ENCODE peak calls at places on chromosomes 4 and X, in seven cellular contexts. One of them, this sample, is unnamed.

GRCh38 chr4:129822708-129823504 is 727.0 kb downstream of the C4orf33 start:
- DNase-seq in prostate gland: no peak
- DNase-seq in activated CD4-positive, alpha-beta T cell treated with anti-CD3 and anti-CD28 coated beads, Interleukin-2, amount 50 U/mL, for 1 hour: no peak
- DNase-seq in COR-L47: peak
- DNase-seq in NCI-H1105 treated with DMSO at 0.1 percent for 48 hours: peak
- DNase-seq in progenitor cell of endocrine pancreas: no peak
- DNase-seq in NCI-H1092 treated with DMSO at 0.1 percent for 48 hours: no peak
- DNase-seq in this sample: no peak

GRCh38 chr4:56104188-56104587 is 155.4 kb downstream of the CEP135 start:
- DNase-seq in prostate gland: no peak
- DNase-seq in activated CD4-positive, alpha-beta T cell treated with anti-CD3 and anti-CD28 coated beads, Interleukin-2, amount 50 U/mL, for 1 hour: no peak
- DNase-seq in COR-L47: no peak
- DNase-seq in NCI-H1105 treated with DMSO at 0.1 percent for 48 hours: no peak
- DNase-seq in progenitor cell of endocrine pancreas: no peak
- DNase-seq in NCI-H1092 treated with DMSO at 0.1 percent for 48 hours: no peak
- DNase-seq in this sample: no peak

GRCh38 chr4:111274060-111274459 is 651.2 kb upstream of the PITX2 start:
- DNase-seq in prostate gland: no peak
- DNase-seq in activated CD4-positive, alpha-beta T cell treated with anti-CD3 and anti-CD28 coated beads, Interleukin-2, amount 50 U/mL, for 1 hour: no peak
- DNase-seq in COR-L47: no peak
- DNase-seq in NCI-H1105 treated with DMSO at 0.1 percent for 48 hours: no peak
- DNase-seq in progenitor cell of endocrine pancreas: no peak
- DNase-seq in NCI-H1092 treated with DMSO at 0.1 percent for 48 hours: no peak
- DNase-seq in this sample: no peak

GRCh38 chr4:16505726-16506125 is 279.5 kb upstream of the TAPT1 start:
- DNase-seq in prostate gland: no peak
- DNase-seq in activated CD4-positive, alpha-beta T cell treated with anti-CD3 and anti-CD28 coated beads, Interleukin-2, amount 50 U/mL, for 1 hour: no peak
- DNase-seq in COR-L47: no peak
- DNase-seq in NCI-H1105 treated with DMSO at 0.1 percent for 48 hours: no peak
- DNase-seq in progenitor cell of endocrine pancreas: no peak
- DNase-seq in NCI-H1092 treated with DMSO at 0.1 percent for 48 hours: no peak
- DNase-seq in this sample: no peak

GRCh38 chr4:121706595-121707021 is 9.8 kb upstream of the ANXA5 start:
- DNase-seq in prostate gland: no peak
- DNase-seq in activated CD4-positive, alpha-beta T cell treated with anti-CD3 and anti-CD28 coated beads, Interleukin-2, amount 50 U/mL, for 1 hour: no peak
- DNase-seq in COR-L47: no peak
- DNase-seq in NCI-H1105 treated with DMSO at 0.1 percent for 48 hours: no peak
- DNase-seq in progenitor cell of endocrine pancreas: no peak
- DNase-seq in NCI-H1092 treated with DMSO at 0.1 percent for 48 hours: no peak
- DNase-seq in this sample: no peak

GRCh38 chrX:120316587-120317283 is 5.5 kb upstream of the TMEM255A start:
- DNase-seq in prostate gland: no peak
- DNase-seq in activated CD4-positive, alpha-beta T cell treated with anti-CD3 and anti-CD28 coated beads, Interleukin-2, amount 50 U/mL, for 1 hour: no peak
- DNase-seq in COR-L47: no peak
- DNase-seq in NCI-H1105 treated with DMSO at 0.1 percent for 48 hours: no peak
- DNase-seq in progenitor cell of endocrine pancreas: no peak
- DNase-seq in NCI-H1092 treated with DMSO at 0.1 percent for 48 hours: no peak
- DNase-seq in this sample: no peak

GRCh38 chr4:158809611-158810486 is 41.0 kb downstream of the FNIP2 start:
- DNase-seq in prostate gland: peak
- DNase-seq in activated CD4-positive, alpha-beta T cell treated with anti-CD3 and anti-CD28 coated beads, Interleukin-2, amount 50 U/mL, for 1 hour: no peak
- DNase-seq in COR-L47: no peak
- DNase-seq in NCI-H1105 treated with DMSO at 0.1 percent for 48 hours: no peak
- DNase-seq in progenitor cell of endocrine pancreas: no peak
- DNase-seq in NCI-H1092 treated with DMSO at 0.1 percent for 48 hours: no peak
- DNase-seq in this sample: no peak

GRCh38 chr4:73018595-73018994 is 50.9 kb downstream of the COX18 start:
- DNase-seq in prostate gland: no peak
- DNase-seq in activated CD4-positive, alpha-beta T cell treated with anti-CD3 and anti-CD28 coated beads, Interleukin-2, amount 50 U/mL, for 1 hour: no peak
- DNase-seq in COR-L47: no peak
- DNase-seq in NCI-H1105 treated with DMSO at 0.1 percent for 48 hours: no peak
- DNase-seq in progenitor cell of endocrine pancreas: no peak
- DNase-seq in NCI-H1092 treated with DMSO at 0.1 percent for 48 hours: no peak
- DNase-seq in this sample: no peak

GRCh38 chr4:44544158-44544557 is 95.5 kb upstream of the KCTD8 start:
- DNase-seq in prostate gland: no peak
- DNase-seq in activated CD4-positive, alpha-beta T cell treated with anti-CD3 and anti-CD28 coated beads, Interleukin-2, amount 50 U/mL, for 1 hour: no peak
- DNase-seq in COR-L47: no peak
- DNase-seq in NCI-H1105 treated with DMSO at 0.1 percent for 48 hours: no peak
- DNase-seq in progenitor cell of endocrine pancreas: no peak
- DNase-seq in NCI-H1092 treated with DMSO at 0.1 percent for 48 hours: no peak
- DNase-seq in this sample: no peak

GRCh38 chr4:149711588-149711987 is 104.1 kb downstream of the IQCM start:
- DNase-seq in prostate gland: no peak
- DNase-seq in activated CD4-positive, alpha-beta T cell treated with anti-CD3 and anti-CD28 coated beads, Interleukin-2, amount 50 U/mL, for 1 hour: no peak
- DNase-seq in COR-L47: no peak
- DNase-seq in NCI-H1105 treated with DMSO at 0.1 percent for 48 hours: no peak
- DNase-seq in progenitor cell of endocrine pancreas: no peak
- DNase-seq in NCI-H1092 treated with DMSO at 0.1 percent for 48 hours: no peak
- DNase-seq in this sample: no peak

GRCh38 chrX:107935664-107936433 is 46.3 kb downstream of the TEX13B start:
- DNase-seq in prostate gland: no peak
- DNase-seq in activated CD4-positive, alpha-beta T cell treated with anti-CD3 and anti-CD28 coated beads, Interleukin-2, amount 50 U/mL, for 1 hour: no peak
- DNase-seq in COR-L47: no peak
- DNase-seq in NCI-H1105 treated with DMSO at 0.1 percent for 48 hours: no peak
- DNase-seq in progenitor cell of endocrine pancreas: no peak
- DNase-seq in NCI-H1092 treated with DMSO at 0.1 percent for 48 hours: no peak
- DNase-seq in this sample: no peak

GRCh38 chr4:139017861-139018260 is 2.3 kb downstream of the NOCT start:
- DNase-seq in prostate gland: no peak
- DNase-seq in activated CD4-positive, alpha-beta T cell treated with anti-CD3 and anti-CD28 coated beads, Interleukin-2, amount 50 U/mL, for 1 hour: no peak
- DNase-seq in COR-L47: no peak
- DNase-seq in NCI-H1105 treated with DMSO at 0.1 percent for 48 hours: no peak
- DNase-seq in progenitor cell of endocrine pancreas: no peak
- DNase-seq in NCI-H1092 treated with DMSO at 0.1 percent for 48 hours: no peak
- DNase-seq in this sample: no peak

GRCh38 chr4:11436673-11437072 is 8.0 kb upstream of the HS3ST1 start:
- DNase-seq in prostate gland: no peak
- DNase-seq in activated CD4-positive, alpha-beta T cell treated with anti-CD3 and anti-CD28 coated beads, Interleukin-2, amount 50 U/mL, for 1 hour: no peak
- DNase-seq in COR-L47: no peak
- DNase-seq in NCI-H1105 treated with DMSO at 0.1 percent for 48 hours: no peak
- DNase-seq in progenitor cell of endocrine pancreas: no peak
- DNase-seq in NCI-H1092 treated with DMSO at 0.1 percent for 48 hours: no peak
- DNase-seq in this sample: no peak

GRCh38 chr4:104615496-104615895 is 120.8 kb upstream of the CXXC4 start:
- DNase-seq in prostate gland: no peak
- DNase-seq in activated CD4-positive, alpha-beta T cell treated with anti-CD3 and anti-CD28 coated beads, Interleukin-2, amount 50 U/mL, for 1 hour: no peak
- DNase-seq in COR-L47: no peak
- DNase-seq in NCI-H1105 treated with DMSO at 0.1 percent for 48 hours: no peak
- DNase-seq in progenitor cell of endocrine pancreas: no peak
- DNase-seq in NCI-H1092 treated with DMSO at 0.1 percent for 48 hours: no peak
- DNase-seq in this sample: no peak

GRCh38 chr4:4377683-4378082 is 9.2 kb upstream of the NSG1 start:
- DNase-seq in prostate gland: no peak
- DNase-seq in activated CD4-positive, alpha-beta T cell treated with anti-CD3 and anti-CD28 coated beads, Interleukin-2, amount 50 U/mL, for 1 hour: no peak
- DNase-seq in COR-L47: no peak
- DNase-seq in NCI-H1105 treated with DMSO at 0.1 percent for 48 hours: no peak
- DNase-seq in progenitor cell of endocrine pancreas: no peak
- DNase-seq in NCI-H1092 treated with DMSO at 0.1 percent for 48 hours: no peak
- DNase-seq in this sample: no peak

GRCh38 chr4:164440196-164440595 is 313.7 kb upstream of the SMIM31 start:
- DNase-seq in prostate gland: no peak
- DNase-seq in activated CD4-positive, alpha-beta T cell treated with anti-CD3 and anti-CD28 coated beads, Interleukin-2, amount 50 U/mL, for 1 hour: no peak
- DNase-seq in COR-L47: no peak
- DNase-seq in NCI-H1105 treated with DMSO at 0.1 percent for 48 hours: no peak
- DNase-seq in progenitor cell of endocrine pancreas: no peak
- DNase-seq in NCI-H1092 treated with DMSO at 0.1 percent for 48 hours: no peak
- DNase-seq in this sample: no peak

GRCh38 chr4:172573899-172574298 is 594.7 kb upstream of the GALNT7 start:
- DNase-seq in prostate gland: no peak
- DNase-seq in activated CD4-positive, alpha-beta T cell treated with anti-CD3 and anti-CD28 coated beads, Interleukin-2, amount 50 U/mL, for 1 hour: no peak
- DNase-seq in COR-L47: no peak
- DNase-seq in NCI-H1105 treated with DMSO at 0.1 percent for 48 hours: no peak
- DNase-seq in progenitor cell of endocrine pancreas: no peak
- DNase-seq in NCI-H1092 treated with DMSO at 0.1 percent for 48 hours: no peak
- DNase-seq in this sample: no peak

GRCh38 chr4:27048350-27049100 is 187.9 kb downstream of the STIM2 start:
- DNase-seq in prostate gland: no peak
- DNase-seq in activated CD4-positive, alpha-beta T cell treated with anti-CD3 and anti-CD28 coated beads, Interleukin-2, amount 50 U/mL, for 1 hour: no peak
- DNase-seq in COR-L47: peak
- DNase-seq in NCI-H1105 treated with DMSO at 0.1 percent for 48 hours: peak
- DNase-seq in progenitor cell of endocrine pancreas: no peak
- DNase-seq in NCI-H1092 treated with DMSO at 0.1 percent for 48 hours: peak
- DNase-seq in this sample: no peak

GRCh38 chr4:102623622-102624021 is 122.5 kb downstream of the NFKB1 start:
- DNase-seq in prostate gland: no peak
- DNase-seq in activated CD4-positive, alpha-beta T cell treated with anti-CD3 and anti-CD28 coated beads, Interleukin-2, amount 50 U/mL, for 1 hour: no peak
- DNase-seq in COR-L47: peak
- DNase-seq in NCI-H1105 treated with DMSO at 0.1 percent for 48 hours: peak
- DNase-seq in progenitor cell of endocrine pancreas: no peak
- DNase-seq in NCI-H1092 treated with DMSO at 0.1 percent for 48 hours: peak
- DNase-seq in this sample: no peak

GRCh38 chr4:139704915-139705485 is 39.4 kb downstream of the MGST2 start:
- DNase-seq in prostate gland: no peak
- DNase-seq in activated CD4-positive, alpha-beta T cell treated with anti-CD3 and anti-CD28 coated beads, Interleukin-2, amount 50 U/mL, for 1 hour: no peak
- DNase-seq in COR-L47: no peak
- DNase-seq in NCI-H1105 treated with DMSO at 0.1 percent for 48 hours: no peak
- DNase-seq in progenitor cell of endocrine pancreas: no peak
- DNase-seq in NCI-H1092 treated with DMSO at 0.1 percent for 48 hours: no peak
- DNase-seq in this sample: no peak

GRCh38 chr4:153222790-153223417 is 18.7 kb downstream of the TRIM2 start:
- DNase-seq in prostate gland: peak
- DNase-seq in activated CD4-positive, alpha-beta T cell treated with anti-CD3 and anti-CD28 coated beads, Interleukin-2, amount 50 U/mL, for 1 hour: peak
- DNase-seq in COR-L47: no peak
- DNase-seq in NCI-H1105 treated with DMSO at 0.1 percent for 48 hours: no peak
- DNase-seq in progenitor cell of endocrine pancreas: peak
- DNase-seq in NCI-H1092 treated with DMSO at 0.1 percent for 48 hours: peak
- DNase-seq in this sample: no peak

GRCh38 chrX:15471016-15471415 is 22.1 kb downstream of the PIR start:
- DNase-seq in prostate gland: peak
- DNase-seq in activated CD4-positive, alpha-beta T cell treated with anti-CD3 and anti-CD28 coated beads, Interleukin-2, amount 50 U/mL, for 1 hour: peak
- DNase-seq in COR-L47: peak
- DNase-seq in NCI-H1105 treated with DMSO at 0.1 percent for 48 hours: peak
- DNase-seq in progenitor cell of endocrine pancreas: peak
- DNase-seq in NCI-H1092 treated with DMSO at 0.1 percent for 48 hours: peak
- DNase-seq in this sample: no peak

GRCh38 chrX:143754183-143754582 is 33.6 kb upstream of the SPANXN2 start:
- DNase-seq in prostate gland: no peak
- DNase-seq in activated CD4-positive, alpha-beta T cell treated with anti-CD3 and anti-CD28 coated beads, Interleukin-2, amount 50 U/mL, for 1 hour: no peak
- DNase-seq in COR-L47: no peak
- DNase-seq in NCI-H1105 treated with DMSO at 0.1 percent for 48 hours: no peak
- DNase-seq in progenitor cell of endocrine pancreas: no peak
- DNase-seq in NCI-H1092 treated with DMSO at 0.1 percent for 48 hours: no peak
- DNase-seq in this sample: no peak

GRCh38 chr4:65416875-65417274 is 253.4 kb downstream of the EPHA5 start:
- DNase-seq in prostate gland: no peak
- DNase-seq in activated CD4-positive, alpha-beta T cell treated with anti-CD3 and anti-CD28 coated beads, Interleukin-2, amount 50 U/mL, for 1 hour: no peak
- DNase-seq in COR-L47: peak
- DNase-seq in NCI-H1105 treated with DMSO at 0.1 percent for 48 hours: peak
- DNase-seq in progenitor cell of endocrine pancreas: no peak
- DNase-seq in NCI-H1092 treated with DMSO at 0.1 percent for 48 hours: peak
- DNase-seq in this sample: no peak

GRCh38 chr4:39716356-39716755 is 18.4 kb downstream of the UBE2K start:
- DNase-seq in prostate gland: no peak
- DNase-seq in activated CD4-positive, alpha-beta T cell treated with anti-CD3 and anti-CD28 coated beads, Interleukin-2, amount 50 U/mL, for 1 hour: no peak
- DNase-seq in COR-L47: no peak
- DNase-seq in NCI-H1105 treated with DMSO at 0.1 percent for 48 hours: no peak
- DNase-seq in progenitor cell of endocrine pancreas: no peak
- DNase-seq in NCI-H1092 treated with DMSO at 0.1 percent for 48 hours: no peak
- DNase-seq in this sample: no peak

GRCh38 chr4:95506264-95506663 is 42.5 kb downstream of the UNC5C start:
- DNase-seq in prostate gland: no peak
- DNase-seq in activated CD4-positive, alpha-beta T cell treated with anti-CD3 and anti-CD28 coated beads, Interleukin-2, amount 50 U/mL, for 1 hour: no peak
- DNase-seq in COR-L47: no peak
- DNase-seq in NCI-H1105 treated with DMSO at 0.1 percent for 48 hours: no peak
- DNase-seq in progenitor cell of endocrine pancreas: no peak
- DNase-seq in NCI-H1092 treated with DMSO at 0.1 percent for 48 hours: no peak
- DNase-seq in this sample: no peak

GRCh38 chr4:8306511-8307021 is 37.0 kb downstream of the HTRA3 start:
- DNase-seq in prostate gland: no peak
- DNase-seq in activated CD4-positive, alpha-beta T cell treated with anti-CD3 and anti-CD28 coated beads, Interleukin-2, amount 50 U/mL, for 1 hour: no peak
- DNase-seq in COR-L47: no peak
- DNase-seq in NCI-H1105 treated with DMSO at 0.1 percent for 48 hours: no peak
- DNase-seq in progenitor cell of endocrine pancreas: no peak
- DNase-seq in NCI-H1092 treated with DMSO at 0.1 percent for 48 hours: no peak
- DNase-seq in this sample: no peak

GRCh38 chr4:150722908-150723362 is 141.0 kb downstream of the MAB21L2 start:
- DNase-seq in prostate gland: peak
- DNase-seq in activated CD4-positive, alpha-beta T cell treated with anti-CD3 and anti-CD28 coated beads, Interleukin-2, amount 50 U/mL, for 1 hour: no peak
- DNase-seq in COR-L47: no peak
- DNase-seq in NCI-H1105 treated with DMSO at 0.1 percent for 48 hours: no peak
- DNase-seq in progenitor cell of endocrine pancreas: no peak
- DNase-seq in NCI-H1092 treated with DMSO at 0.1 percent for 48 hours: no peak
- DNase-seq in this sample: no peak

GRCh38 chrX:49249071-49249470 is 13.8 kb downstream of the CCDC22 start:
- DNase-seq in prostate gland: no peak
- DNase-seq in activated CD4-positive, alpha-beta T cell treated with anti-CD3 and anti-CD28 coated beads, Interleukin-2, amount 50 U/mL, for 1 hour: no peak
- DNase-seq in COR-L47: no peak
- DNase-seq in NCI-H1105 treated with DMSO at 0.1 percent for 48 hours: no peak
- DNase-seq in progenitor cell of endocrine pancreas: no peak
- DNase-seq in NCI-H1092 treated with DMSO at 0.1 percent for 48 hours: no peak
- DNase-seq in this sample: no peak

GRCh38 chrX:55487143-55487542 is 2.5 kb downstream of the USP51 start:
- DNase-seq in prostate gland: no peak
- DNase-seq in activated CD4-positive, alpha-beta T cell treated with anti-CD3 and anti-CD28 coated beads, Interleukin-2, amount 50 U/mL, for 1 hour: no peak
- DNase-seq in COR-L47: no peak
- DNase-seq in NCI-H1105 treated with DMSO at 0.1 percent for 48 hours: no peak
- DNase-seq in progenitor cell of endocrine pancreas: no peak
- DNase-seq in NCI-H1092 treated with DMSO at 0.1 percent for 48 hours: no peak
- DNase-seq in this sample: no peak

GRCh38 chr4:4868506-4869379 is 9.3 kb downstream of the MSX1 start:
- DNase-seq in prostate gland: no peak
- DNase-seq in activated CD4-positive, alpha-beta T cell treated with anti-CD3 and anti-CD28 coated beads, Interleukin-2, amount 50 U/mL, for 1 hour: no peak
- DNase-seq in COR-L47: no peak
- DNase-seq in NCI-H1105 treated with DMSO at 0.1 percent for 48 hours: no peak
- DNase-seq in progenitor cell of endocrine pancreas: no peak
- DNase-seq in NCI-H1092 treated with DMSO at 0.1 percent for 48 hours: no peak
- DNase-seq in this sample: no peak

GRCh38 chrX:108270739-108271396 is 167.4 kb downstream of the COL4A6 start:
- DNase-seq in prostate gland: peak
- DNase-seq in activated CD4-positive, alpha-beta T cell treated with anti-CD3 and anti-CD28 coated beads, Interleukin-2, amount 50 U/mL, for 1 hour: no peak
- DNase-seq in COR-L47: no peak
- DNase-seq in NCI-H1105 treated with DMSO at 0.1 percent for 48 hours: peak
- DNase-seq in progenitor cell of endocrine pancreas: no peak
- DNase-seq in NCI-H1092 treated with DMSO at 0.1 percent for 48 hours: peak
- DNase-seq in this sample: peak

GRCh38 chrX:67723580-67724351 is 179.9 kb downstream of the AR start:
- DNase-seq in prostate gland: no peak
- DNase-seq in activated CD4-positive, alpha-beta T cell treated with anti-CD3 and anti-CD28 coated beads, Interleukin-2, amount 50 U/mL, for 1 hour: no peak
- DNase-seq in COR-L47: no peak
- DNase-seq in NCI-H1105 treated with DMSO at 0.1 percent for 48 hours: no peak
- DNase-seq in progenitor cell of endocrine pancreas: no peak
- DNase-seq in NCI-H1092 treated with DMSO at 0.1 percent for 48 hours: no peak
- DNase-seq in this sample: no peak

GRCh38 chr4:186647821-186648220 is 75.8 kb downstream of the FAT1 start:
- DNase-seq in prostate gland: no peak
- DNase-seq in activated CD4-positive, alpha-beta T cell treated with anti-CD3 and anti-CD28 coated beads, Interleukin-2, amount 50 U/mL, for 1 hour: no peak
- DNase-seq in COR-L47: no peak
- DNase-seq in NCI-H1105 treated with DMSO at 0.1 percent for 48 hours: no peak
- DNase-seq in progenitor cell of endocrine pancreas: no peak
- DNase-seq in NCI-H1092 treated with DMSO at 0.1 percent for 48 hours: no peak
- DNase-seq in this sample: no peak

GRCh38 chrX:16479206-16479869 is 170.6 kb upstream of the S100G start:
- DNase-seq in prostate gland: no peak
- DNase-seq in activated CD4-positive, alpha-beta T cell treated with anti-CD3 and anti-CD28 coated beads, Interleukin-2, amount 50 U/mL, for 1 hour: no peak
- DNase-seq in COR-L47: no peak
- DNase-seq in NCI-H1105 treated with DMSO at 0.1 percent for 48 hours: no peak
- DNase-seq in progenitor cell of endocrine pancreas: no peak
- DNase-seq in NCI-H1092 treated with DMSO at 0.1 percent for 48 hours: no peak
- DNase-seq in this sample: no peak

GRCh38 chrX:67917412-67918010 is 373.7 kb downstream of the AR start:
- DNase-seq in prostate gland: no peak
- DNase-seq in activated CD4-positive, alpha-beta T cell treated with anti-CD3 and anti-CD28 coated beads, Interleukin-2, amount 50 U/mL, for 1 hour: no peak
- DNase-seq in COR-L47: no peak
- DNase-seq in NCI-H1105 treated with DMSO at 0.1 percent for 48 hours: no peak
- DNase-seq in progenitor cell of endocrine pancreas: no peak
- DNase-seq in NCI-H1092 treated with DMSO at 0.1 percent for 48 hours: no peak
- DNase-seq in this sample: no peak

GRCh38 chr4:146442801-146443200 is 78.9 kb downstream of the SLC10A7 start:
- DNase-seq in prostate gland: no peak
- DNase-seq in activated CD4-positive, alpha-beta T cell treated with anti-CD3 and anti-CD28 coated beads, Interleukin-2, amount 50 U/mL, for 1 hour: no peak
- DNase-seq in COR-L47: no peak
- DNase-seq in NCI-H1105 treated with DMSO at 0.1 percent for 48 hours: no peak
- DNase-seq in progenitor cell of endocrine pancreas: no peak
- DNase-seq in NCI-H1092 treated with DMSO at 0.1 percent for 48 hours: no peak
- DNase-seq in this sample: no peak

This sample was measured in DMS79.